ENCODE peak calls at places on chromosomes 2 and 18, in five cellular contexts. Y, G, J, V and H are unnamed samples. For H3K36me3 and H3K27me3, the result is how much of the 10 kb centered on the place peaks cover.

GRCh38 chr2:237254911-237255578 is 158.9 kb downstream of the COL6A3 start:
- DNase-seq in G (no peak), Y (peak), J (no peak), V (no peak), H (no peak)

GRCh38 chr2:217060951-217061547 is 201.2 kb upstream of the TNP1 start:
- DNase-seq in Y (peak), V (no peak), G (no peak), J (no peak), H (no peak)

GRCh38 chr2:37670378-37671012 is 947 bp downstream of the CDC42EP3 start:
- DNase-seq in J (no peak), G (peak), Y (peak), V (no peak), H (no peak)

GRCh38 chr18:12639990-12640880 is 17.7 kb downstream of the SPIRE1 start:
- DNase-seq in J (no peak), G (no peak), Y (peak), V (no peak), H (no peak)

GRCh38 chr2:107414376-107414775 is 412.3 kb upstream of the RGPD4 start:
- DNase-seq in G (no peak), V (no peak), J (no peak), Y (no peak), H (no peak)

GRCh38 chr2:172307800-172308199 is 119.6 kb upstream of the ITGA6 start:
- DNase-seq in J (no peak), Y (peak), G (no peak), V (no peak), H (no peak)

GRCh38 chr2:8536686-8537571 is 144.9 kb upstream of the ID2 start:
- DNase-seq in J (no peak), V (no peak), G (no peak), Y (no peak), H (no peak)

GRCh38 chr2:85111819-85112281 is 21.3 kb upstream of the TCF7L1 start:
- DNase-seq in G (no peak), Y (no peak), V (no peak), J (no peak), H (no peak)

GRCh38 chr18:36187138-36187825 is at the start of gene MOCOS:
- DNase-seq in G (peak), Y (peak), V (peak), J (peak), H (peak)

GRCh38 chr2:239226677-239227076 is 174.1 kb downstream of the HDAC4 start:
- DNase-seq in V (no peak), G (no peak), Y (no peak), J (no peak), H (no peak)

GRCh38 chr2:7620255-7620654 is 703.0 kb downstream of the RNF144A start:
- DNase-seq in G (peak), V (no peak), Y (no peak), J (no peak), H (no peak)

GRCh38 chr2:149291881-149292280 is 38.5 kb upstream of the LYPD6 start:
- DNase-seq in V (no peak), J (no peak), G (no peak), Y (no peak), H (no peak)

GRCh38 chr2:98775146-98775988 is 44.4 kb upstream of the MGAT4A start:
- DNase-seq in G (no peak), V (no peak), J (no peak), Y (peak), H (no peak)

GRCh38 chr2:237858294-237859081 is 935 bp upstream of the RAMP1 start:
- DNase-seq in J (no peak), G (peak), Y (peak), V (peak), H (peak)

GRCh38 chr18:78727877-78728276 is 251.7 kb upstream of the SALL3 start:
- DNase-seq in V (no peak), J (no peak), Y (no peak), G (no peak), H (no peak)

GRCh38 chr18:58396144-58396543 is 232.7 kb downstream of the ALPK2 start:
- DNase-seq in G (no peak), V (no peak), Y (no peak), J (no peak), H (no peak)
- H3K36me3 ChIP-seq in G (under half), V (under half), Y (under half), J (under half), H (under half)

DNA sequence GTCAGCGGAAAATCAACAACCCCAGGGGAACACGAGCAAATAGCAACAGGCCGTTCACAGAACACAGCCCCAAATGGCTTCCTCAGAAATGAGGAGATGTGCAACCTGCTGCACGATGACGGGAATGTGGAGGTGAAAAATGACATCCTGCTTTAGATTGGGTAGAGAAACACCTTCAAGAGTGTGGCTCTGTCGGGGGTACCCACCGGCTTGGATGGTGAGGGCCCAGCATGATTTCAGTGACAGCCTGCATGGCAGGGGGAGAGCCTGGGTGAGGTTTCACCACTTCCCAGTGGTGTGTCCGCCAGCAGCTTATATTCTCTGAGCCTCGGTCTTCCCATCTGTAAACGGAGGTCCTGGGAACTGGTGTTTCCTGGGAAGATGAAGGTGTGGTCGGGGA is 157.8 kb upstream of the GLI2 start:
- DNase-seq in Y (no peak), G (no peak), J (no peak), V (no peak), H (no peak)
- H3K27me3 ChIP-seq in Y (under half), G (half or more), J (under half), V (under half), H (under half)

GRCh38 chr2:69844560-69844959 is 15.1 kb downstream of the GMCL1 start:
- DNase-seq in G (no peak), V (no peak), Y (no peak), J (no peak), H (no peak)
- H3K36me3 ChIP-seq in G (under half), V (under half), Y (under half), J (under half), H (under half)

GRCh38 chr2:80304522-80304878 is at the start of gene LRRTM1:
- DNase-seq in V (peak), Y (no peak), G (peak), J (no peak), H (no peak)
- H3K27me3 ChIP-seq in V (under half), Y (under half), G (half or more), J (under half), H (under half)

DNA sequence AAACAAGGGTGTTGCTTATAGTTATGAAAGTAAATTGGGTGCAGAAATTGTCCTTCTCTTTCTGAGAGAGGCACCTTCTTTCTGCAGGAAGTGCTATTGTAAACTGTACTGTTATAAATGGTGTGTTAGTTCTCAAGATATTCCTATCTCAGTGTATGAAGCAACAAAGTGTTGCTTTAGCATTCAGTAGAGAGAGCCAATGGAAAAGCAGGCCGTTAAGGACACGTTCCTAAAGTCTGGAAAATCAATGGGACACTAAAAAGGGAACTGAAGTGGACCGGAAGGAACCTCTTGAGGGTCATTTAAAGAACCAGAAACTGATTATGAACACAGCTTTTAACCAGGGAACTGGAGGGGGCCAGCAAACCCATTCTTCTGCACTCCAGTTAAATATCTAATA is 510.0 kb upstream of the ZEB2 start:
- DNase-seq in G (no peak), Y (no peak), V (no peak), J (no peak), H (no peak)
- H3K36me3 ChIP-seq in G (under half), Y (under half), V (under half), J (under half), H (under half)